ENCODE peak calls at places on chromosomes 11 and 22, in four cellular contexts. V is lung, X is transverse colon, P is upper lobe of right lung. A is an unnamed sample.

GRCh38 chr11:57474017-57474750 is 13.9 kb downstream of the RTN4RL2 start:
- DNase-seq in V (no peak), X (no peak), P (no peak), A (no peak)

GRCh38 chr11:80841716-80842115 is 1400.9 kb upstream of the TENM4 start:
- DNase-seq in V (no peak), X (no peak), P (no peak), A (no peak)

GRCh38 chr11:70568504-70569172 is 170.3 kb downstream of the CTTN start:
- DNase-seq in V (no peak), X (peak), P (peak), A (no peak)

GRCh38 chr11:57458410-57459111 is 1.8 kb upstream of the RTN4RL2 start:
- DNase-seq in V (no peak), X (peak), P (peak), A (no peak)

GRCh38 chr11:95788921-95789505 is 569 bp downstream of the FAM76B start:
- DNase-seq in V (peak), X (peak), P (no peak), A (no peak)

GRCh38 chr11:108705061-108705460 is 40.2 kb downstream of the DDX10 start:
- DNase-seq in V (no peak), X (no peak), P (no peak), A (no peak)

GRCh38 chr11:36009469-36009868 is 65.6 kb downstream of the LDLRAD3 start:
- DNase-seq in V (no peak), X (no peak), P (no peak), A (no peak)

GRCh38 chr22:20494978-20495860 is at the start of gene KLHL22:
- DNase-seq in V (peak), X (peak), P (peak), A (no peak)

GRCh38 chr11:65415499-65416340 is 6.9 kb upstream of the NEAT1 start:
- DNase-seq in V (no peak), X (peak), P (peak), A (no peak)

GRCh38 chr11:130096823-130097222 is 27.1 kb downstream of the APLP2 start:
- DNase-seq in V (no peak), X (no peak), P (no peak), A (no peak)

GRCh38 chr11:3010004-3010403 is 17.9 kb upstream of the NAP1L4 start:
- DNase-seq in V (no peak), X (no peak), P (no peak), A (no peak)

GRCh38 chr11:13376838-13377237 is 86.2 kb downstream of the BTBD10 start:
- DNase-seq in V (no peak), X (no peak), P (no peak), A (no peak)

GRCh38 chr11:44624761-44625221 is 59.3 kb downstream of the CD82 start:
- DNase-seq in V (peak), X (peak), P (peak), A (no peak)

GRCh38 chr22:29511126-29511854 is 31.3 kb downstream of the NEFH start:
- DNase-seq in V (no peak), X (no peak), P (no peak), A (no peak)

GRCh38 chr11:100925935-100926334 is 203.7 kb downstream of the PGR start:
- DNase-seq in V (no peak), X (no peak), P (no peak), A (peak)

GRCh38 chr22:21947040-21948014 is 5.3 kb downstream of the PPM1F start:
- DNase-seq in V (no peak), X (no peak), P (no peak), A (no peak)

GRCh38 chr11:63985812-63986155 is 454 bp upstream of the OTUB1 start:
- DNase-seq in V (no peak), X (peak), P (peak), A (no peak)

GRCh38 chr11:66853242-66854229 is 3.3 kb upstream of the LRFN4 start:
- DNase-seq in V (no peak), X (peak), P (peak), A (no peak)

GRCh38 chr22:27757928-27758525 is 43.5 kb downstream of the MN1 start:
- DNase-seq in V (no peak), X (no peak), P (no peak), A (no peak)

GRCh38 chr11:118295834-118296454 is 8.6 kb upstream of the CD3E start:
- DNase-seq in V (no peak), X (peak), P (no peak), A (no peak)

GRCh38 chr22:43013355-43014061 is 1.4 kb downstream of the PACSIN2 start:
- DNase-seq in V (no peak), X (no peak), P (no peak), A (no peak)

GRCh38 chr11:61575886-61576516 is 4.9 kb downstream of the SYT7 start:
- DNase-seq in V (no peak), X (no peak), P (no peak), A (no peak)

GRCh38 chr22:44129614-44129976 is 51.1 kb upstream of the PARVG start:
- DNase-seq in V (no peak), X (no peak), P (peak), A (no peak)

GRCh38 chr11:2740275-2740940 is 40.6 kb upstream of the KCNQ1OT1 start:
- DNase-seq in V (no peak), X (no peak), P (no peak), A (no peak)

GRCh38 chr11:131977854-131978253 is 607.4 kb downstream of the NTM start:
- DNase-seq in V (no peak), X (no peak), P (no peak), A (no peak)

GRCh38 chr11:1546536-1547466 is 25.3 kb downstream of the DUSP8 start:
- DNase-seq in V (no peak), X (peak), P (peak), A (no peak)

GRCh38 chr11:105821781-105822180 is 200.3 kb downstream of the MSANTD4 start:
- DNase-seq in V (no peak), X (no peak), P (no peak), A (no peak)

GRCh38 chr11:117815262-117815803 is 9.2 kb downstream of the FXYD2 start:
- DNase-seq in V (no peak), X (peak), P (no peak), A (no peak)

GRCh38 chr11:96158126-96158525 is 184.9 kb downstream of the MAML2 start:
- DNase-seq in V (no peak), X (no peak), P (no peak), A (no peak)

GRCh38 chr11:112965601-112966125 is 4.4 kb downstream of the NCAM1 start:
- DNase-seq in V (no peak), X (no peak), P (no peak), A (no peak)

GRCh38 chr11:116376547-116376946 is 396.2 kb downstream of the BUD13 start:
- DNase-seq in V (no peak), X (no peak), P (no peak), A (no peak)

GRCh38 chr11:4095509-4096230 is 1.1 kb downstream of the RRM1 start:
- DNase-seq in V (no peak), X (no peak), P (no peak), A (peak)

GRCh38 chr11:106668147-106668546 is 350.1 kb downstream of the GUCY1A2 start:
- DNase-seq in V (no peak), X (no peak), P (no peak), A (no peak)

GRCh38 chr11:11211186-11211585 is 141.9 kb downstream of the CSNK2A3 start:
- DNase-seq in V (no peak), X (no peak), P (no peak), A (no peak)
- H3K27ac ChIP-seq in V (no peak), X (no peak), P (no peak), A (no peak)

DNA sequence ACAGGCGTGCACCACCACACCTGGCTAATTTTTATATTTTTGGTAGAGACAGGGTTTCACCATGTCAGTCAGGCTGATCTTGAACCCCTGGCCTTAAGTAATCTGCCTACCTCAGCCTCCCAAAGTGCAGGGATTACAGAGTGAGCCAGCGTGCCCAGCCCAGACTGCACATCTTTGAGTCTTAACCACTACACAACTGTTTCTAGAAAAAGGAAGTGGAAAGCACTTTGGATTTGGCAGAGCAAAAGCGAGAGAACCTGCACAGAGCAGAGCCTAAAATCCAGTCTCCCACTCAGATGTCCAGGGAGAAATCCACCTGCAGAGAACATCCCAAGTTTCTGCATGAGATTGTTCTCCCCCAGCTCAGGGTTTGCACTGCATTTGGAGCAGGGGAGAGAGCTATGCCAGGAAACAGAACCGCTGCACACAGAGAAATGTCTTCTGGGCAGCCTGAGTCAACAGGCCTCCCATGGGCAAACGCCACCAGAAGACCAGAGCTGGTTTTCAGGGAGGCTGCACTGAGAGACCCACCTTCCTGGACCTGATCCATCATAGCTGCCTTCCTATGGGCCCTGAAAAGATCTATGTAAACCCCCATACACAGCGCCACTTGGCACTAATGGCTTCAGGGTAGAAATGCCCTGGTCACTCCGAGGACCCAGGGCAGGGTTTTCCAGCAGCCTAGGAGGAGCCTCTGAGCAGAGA is 54.0 kb downstream of the RPUSD4 start:
- DNase-seq in V (no peak), X (no peak), P (no peak), A (no peak)
- H3K27ac ChIP-seq in V (no peak), X (no peak), P (no peak), A (no peak)

DNA sequence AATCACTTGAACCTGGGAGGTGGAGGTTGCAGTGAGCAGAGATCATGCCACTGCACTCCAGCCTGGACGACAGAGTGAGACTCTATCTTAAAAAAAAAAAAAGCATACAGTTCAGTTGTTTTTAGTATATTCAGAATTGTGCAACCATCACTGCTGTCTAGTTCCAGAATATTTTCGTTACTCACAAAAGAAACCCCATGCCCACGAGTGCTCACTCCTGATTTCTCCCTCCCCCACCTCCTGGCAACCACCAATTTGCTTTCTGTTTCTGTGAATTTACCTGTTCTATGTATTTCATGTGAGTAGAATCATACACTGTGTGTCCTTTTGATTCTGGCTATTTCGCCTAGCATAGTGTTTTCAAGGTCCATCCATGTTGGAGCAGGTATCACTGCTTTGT is 24.8 kb downstream of the PTPRJ start:
- DNase-seq in V (no peak), X (no peak), P (no peak), A (no peak)
- H3K27ac ChIP-seq in V (no peak), X (peak), P (peak), A (no peak)

DNA sequence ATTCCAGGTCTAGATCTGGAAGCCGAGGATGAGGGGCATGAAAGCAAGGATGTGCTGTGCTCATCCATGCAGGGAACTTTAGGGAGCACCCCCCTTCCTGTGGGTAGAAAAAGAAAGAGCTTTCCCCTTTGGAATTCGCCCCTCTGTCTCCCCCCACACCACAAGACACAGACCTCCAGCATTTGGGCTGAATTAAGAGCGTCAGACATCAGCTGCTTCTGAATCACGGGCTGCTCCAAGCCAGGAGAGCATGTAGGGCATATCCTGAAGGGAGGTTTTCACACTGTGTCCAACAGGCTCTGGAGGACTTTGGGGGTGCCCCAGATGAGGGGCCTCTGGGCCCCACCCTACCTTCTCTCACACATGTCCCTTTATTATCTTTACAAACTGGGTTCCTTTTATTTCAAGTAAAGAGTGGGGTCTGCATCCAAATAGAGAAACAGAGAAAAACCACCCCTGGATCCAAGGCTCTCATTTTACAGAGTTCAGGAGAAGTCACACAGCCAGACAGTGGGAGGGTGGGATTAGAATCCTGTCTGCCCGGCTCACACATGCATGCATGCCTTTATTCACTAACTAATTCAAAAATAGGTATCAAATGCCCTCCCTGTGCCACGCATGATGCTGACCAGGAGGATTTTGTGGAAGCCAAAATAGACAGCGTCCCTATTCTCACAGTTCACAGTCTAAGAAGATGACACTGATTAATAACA is 52.8 kb downstream of the LRRC32 start:
- DNase-seq in V (no peak), X (no peak), P (no peak), A (no peak)
- H3K27ac ChIP-seq in V (no peak), X (no peak), P (no peak), A (no peak)

GRCh38 chr11:111945198-111945597 is 8.1 kb downstream of the DIXDC1 start:
- DNase-seq in V (no peak), X (no peak), P (no peak), A (no peak)

GRCh38 chr11:111949519-111950426 is 12.6 kb downstream of the DIXDC1 start:
- DNase-seq in V (no peak), X (no peak), P (no peak), A (no peak)

GRCh38 chr11:111944651-111945051 is 7.5 kb downstream of the DIXDC1 start:
- DNase-seq in V (no peak), X (no peak), P (no peak), A (peak)

GRCh38 chr11:111946499-111946898 is 9.4 kb downstream of the DIXDC1 start:
- DNase-seq in V (no peak), X (no peak), P (no peak), A (no peak)

DNA sequence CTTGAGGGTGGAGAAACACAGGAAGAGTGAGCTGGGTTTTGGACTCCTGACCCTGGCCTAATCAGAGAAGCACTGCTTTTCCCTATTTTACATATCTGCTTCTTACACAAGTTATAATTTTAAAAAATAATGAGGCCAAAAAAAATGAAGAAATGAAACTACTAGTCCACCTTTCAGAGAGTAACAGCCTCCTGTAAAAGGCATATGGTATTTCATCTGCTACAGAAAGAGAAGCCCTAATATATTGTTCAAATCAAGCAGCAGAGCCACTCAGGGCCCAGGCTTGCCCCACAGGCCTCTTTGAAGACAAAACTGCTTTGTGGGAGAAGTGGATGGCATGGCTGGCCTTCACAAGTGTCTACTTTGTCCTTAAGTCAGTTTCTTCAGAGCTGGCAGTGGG is 10.0 kb downstream of the DIXDC1 start:
- DNase-seq in V (no peak), X (no peak), P (no peak), A (no peak)
- H3K27ac ChIP-seq in V (no peak), X (no peak), P (no peak), A (no peak)

DNA sequence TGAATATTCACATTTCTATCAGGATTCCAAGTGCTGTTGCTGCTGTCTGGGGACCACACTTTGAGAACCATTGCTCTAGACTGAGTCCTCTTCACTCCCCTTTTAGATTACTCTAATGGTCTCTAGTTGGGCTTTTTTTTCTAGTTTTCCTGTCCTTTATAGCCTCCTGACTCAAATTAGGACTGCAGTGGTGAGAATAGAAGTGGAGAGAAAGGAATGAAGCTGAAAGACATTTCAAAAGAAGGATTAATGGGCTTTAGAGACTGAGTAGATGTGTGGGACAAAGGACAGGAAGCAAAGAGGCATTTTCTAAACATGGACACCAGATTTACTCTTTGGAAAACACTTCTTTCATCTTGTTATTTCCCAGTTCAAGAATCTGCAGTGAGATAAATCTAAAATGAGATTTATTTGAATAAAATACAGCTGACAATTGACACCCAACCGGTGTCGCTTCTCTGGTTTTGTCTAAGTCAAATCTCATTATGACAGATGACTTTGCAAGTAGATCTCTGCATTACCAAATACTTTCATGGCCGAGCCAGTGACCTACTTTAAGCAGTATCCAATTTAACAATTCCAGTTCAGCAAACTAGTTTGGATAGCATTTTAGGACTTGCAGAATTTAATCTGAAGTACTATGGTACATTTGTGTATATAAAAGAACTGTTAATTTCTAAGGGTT is 76.2 kb upstream of the TNRC6B start:
- DNase-seq in V (no peak), X (no peak), P (no peak), A (no peak)
- H3K27ac ChIP-seq in V (no peak), X (no peak), P (no peak), A (no peak)

GRCh38 chr11:107699371-107700348 is 12.2 kb downstream of the SLN start:
- DNase-seq in V (no peak), X (no peak), P (no peak), A (no peak)
- H3K27ac ChIP-seq in V (no peak), X (no peak), P (no peak), A (no peak)

DNA sequence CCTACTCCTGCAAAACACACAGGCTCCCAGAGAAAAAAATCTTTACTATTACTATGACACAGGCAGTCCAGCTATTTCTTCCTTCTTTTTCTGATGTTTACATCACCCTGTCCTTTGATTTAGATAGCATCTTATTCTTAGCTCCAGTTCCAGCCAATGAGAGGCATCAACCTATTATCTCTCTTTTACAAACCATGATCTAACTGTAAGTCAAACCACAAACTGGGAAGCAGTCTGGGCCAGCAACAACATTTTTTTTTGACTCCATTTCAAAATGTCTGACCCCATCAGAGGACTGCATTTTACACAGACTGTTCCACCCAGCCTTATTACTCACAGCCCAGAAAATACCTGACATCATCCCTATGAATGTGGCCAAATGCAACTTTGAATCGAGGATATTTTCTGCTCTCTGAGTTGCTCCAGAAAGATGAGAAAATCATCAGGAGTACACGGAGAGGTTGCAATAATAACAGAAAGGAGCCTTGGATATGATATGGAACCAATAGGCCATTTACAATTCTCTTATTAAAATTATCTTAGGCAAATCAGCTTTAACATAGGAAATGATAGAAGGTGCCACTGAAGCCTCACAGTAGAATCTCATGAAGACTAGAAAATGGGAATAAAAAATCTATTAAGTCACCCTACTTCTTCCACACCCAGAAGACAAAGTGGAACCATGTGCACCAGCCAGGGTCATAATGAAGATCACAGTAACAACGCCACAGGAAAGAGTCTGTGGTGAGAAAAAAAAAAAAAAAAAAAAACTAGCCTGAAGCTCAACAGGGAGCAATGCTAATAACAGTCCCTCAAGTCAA is 21.2 kb downstream of the TBRG1 start:
- DNase-seq in V (no peak), X (no peak), P (no peak), A (peak)
- H3K27ac ChIP-seq in V (no peak), X (no peak), P (no peak), A (peak)

DNA sequence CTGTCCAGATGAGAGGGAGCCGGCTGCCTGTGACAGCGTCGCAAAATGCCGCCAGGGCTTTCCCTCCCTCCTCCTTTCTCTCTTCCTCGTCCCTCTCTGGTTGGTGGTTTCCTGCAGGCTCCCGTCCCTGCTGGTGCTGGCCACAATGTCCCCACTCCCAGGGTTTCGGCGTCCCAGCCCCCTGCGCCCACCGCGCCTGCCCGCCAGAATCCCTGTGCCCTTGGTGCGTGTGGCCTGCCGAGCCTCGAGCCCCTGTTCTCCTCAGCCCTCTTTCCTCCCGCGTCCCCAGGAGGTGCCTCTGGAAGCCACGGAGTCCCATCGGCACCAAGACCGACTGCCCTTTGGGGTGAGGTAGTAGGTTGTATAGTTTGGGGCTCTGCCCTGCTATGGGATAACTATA is 37.9 kb upstream of the PPARA start:
- DNase-seq in V (no peak), X (no peak), P (no peak), A (no peak)
- H3K27ac ChIP-seq in V (peak), X (peak), P (peak), A (peak)